ENCODE peak calls at places on chromosomes 7 and 10, in ten cellular contexts. M, K, P, U, R, C, Z, A, X and I are unnamed samples.

GRCh38 chr10:78263521-78263988 is 229.9 kb downstream of the RPS24 start:
- DNase-seq in C (no peak), X (no peak), A (no peak), P (no peak), Z (peak), K (no peak), M (no peak), U (peak), R (no peak), I (peak)

GRCh38 chr7:134101716-134102115 is 25.4 kb upstream of the LRGUK start:
- DNase-seq in X (no peak), U (no peak), K (no peak), R (peak), M (no peak), Z (no peak), C (no peak), A (no peak), P (no peak), I (no peak)

GRCh38 chr10:12068467-12069269 is at the start of gene DHTKD1:
- DNase-seq in Z (peak), A (peak), M (peak), X (peak), P (peak), R (peak), C (peak), K (peak), U (peak), I (peak)

GRCh38 chr7:124768525-124768924 is 2.9 kb upstream of the GPR37 start:
- DNase-seq in R (no peak), X (no peak), A (no peak), Z (no peak), C (no peak), U (no peak), P (no peak), K (no peak), M (no peak), I (no peak)

GRCh38 chr7:127332884-127333283 is 59.6 kb downstream of the ZNF800 start:
- DNase-seq in M (no peak), X (no peak), Z (no peak), A (no peak), R (no peak), P (no peak), U (no peak), C (no peak), K (no peak), I (no peak)

GRCh38 chr10:89946106-89946505 is 244.7 kb downstream of the KIF20B start:
- DNase-seq in A (no peak), Z (no peak), K (no peak), C (no peak), U (no peak), R (no peak), M (no peak), P (no peak), X (no peak), I (no peak)

GRCh38 chr7:1343551-1343950 is 110.9 kb downstream of the UNCX start:
- DNase-seq in X (no peak), P (no peak), A (no peak), R (no peak), K (no peak), M (no peak), Z (no peak), C (no peak), U (no peak), I (no peak)

GRCh38 chr10:17474595-17474994 is 20.2 kb upstream of the ST8SIA6 start:
- DNase-seq in R (no peak), Z (no peak), X (no peak), U (no peak), M (no peak), A (no peak), C (no peak), P (no peak), K (no peak), I (no peak)

GRCh38 chr7:112067205-112067604 is 139.0 kb downstream of the DOCK4 start:
- DNase-seq in R (no peak), Z (no peak), P (no peak), M (no peak), K (no peak), X (no peak), A (no peak), C (no peak), U (no peak), I (no peak)

GRCh38 chr10:66862687-66863290 is 63.0 kb upstream of the LRRTM3 start:
- DNase-seq in K (no peak), X (no peak), P (no peak), A (no peak), M (no peak), R (no peak), Z (no peak), U (no peak), C (no peak), I (no peak)

GRCh38 chr7:145398758-145399157 is 562.9 kb upstream of the TPK1 start:
- DNase-seq in U (no peak), A (no peak), R (no peak), C (no peak), Z (no peak), K (no peak), P (no peak), X (no peak), M (no peak), I (no peak)

GRCh38 chr7:151517601-151518104 is 2.0 kb downstream of the RHEB start:
- DNase-seq in P (no peak), C (no peak), M (no peak), R (no peak), A (no peak), K (no peak), U (peak), Z (no peak), X (no peak), I (no peak)

GRCh38 chr10:36324831-36325230 is 682.7 kb upstream of the FZD8 start:
- DNase-seq in A (no peak), Z (no peak), R (no peak), M (no peak), X (no peak), C (no peak), U (no peak), K (no peak), P (no peak), I (no peak)

GRCh38 chr7:37930226-37930948 is 9.9 kb downstream of the EPDR1 start:
- DNase-seq in P (no peak), A (no peak), Z (no peak), X (no peak), C (no peak), U (peak), R (no peak), M (no peak), K (no peak), I (no peak)

GRCh38 chr7:25119102-25119501 is 6.0 kb downstream of the CYCS start:
- DNase-seq in X (no peak), P (no peak), K (no peak), A (no peak), C (no peak), M (no peak), Z (no peak), R (no peak), U (no peak), I (no peak)

GRCh38 chr7:101089876-101090275 is 4.6 kb downstream of the TRIM56 start:
- DNase-seq in K (no peak), P (no peak), M (no peak), C (no peak), X (no peak), Z (no peak), R (no peak), U (no peak), A (no peak), I (no peak)

GRCh38 chr10:78045237-78045636 is 11.6 kb downstream of the RPS24 start:
- DNase-seq in K (no peak), U (no peak), Z (no peak), A (peak), C (no peak), M (no peak), X (no peak), R (no peak), P (peak), I (no peak)

GRCh38 chr7:129454249-129454551 is 20.0 kb downstream of the STRIP2 start:
- DNase-seq in K (no peak), M (no peak), P (no peak), A (no peak), Z (no peak), R (no peak), X (no peak), U (no peak), C (no peak), I (peak)

GRCh38 chr7:1281068-1281467 is 48.4 kb downstream of the UNCX start:
- DNase-seq in X (no peak), R (no peak), U (no peak), P (no peak), C (no peak), Z (no peak), K (no peak), M (no peak), A (no peak), I (no peak)

GRCh38 chr7:31372538-31372937 is 32.0 kb upstream of the NEUROD6 start:
- DNase-seq in A (no peak), P (no peak), X (no peak), C (no peak), R (no peak), K (no peak), Z (no peak), M (no peak), U (no peak), I (no peak)

GRCh38 chr10:36886303-36886891 is 239.0 kb upstream of the ANKRD30A start:
- DNase-seq in K (no peak), C (no peak), M (no peak), P (no peak), R (no peak), Z (no peak), X (no peak), U (no peak), A (no peak), I (no peak)

GRCh38 chr7:155438778-155439177 is 19.2 kb upstream of the EN2 start:
- DNase-seq in K (no peak), P (no peak), Z (no peak), R (no peak), X (no peak), U (no peak), M (no peak), A (no peak), C (no peak), I (no peak)

GRCh38 chr7:129828989-129829676 is 123.6 kb downstream of the UBE2H start:
- DNase-seq in P (no peak), A (no peak), K (no peak), U (peak), C (no peak), Z (no peak), M (no peak), X (no peak), R (no peak), I (no peak)

GRCh38 chr7:129363-130221 is 62.8 kb upstream of the FAM20C start:
- DNase-seq in A (no peak), Z (peak), X (no peak), P (no peak), K (no peak), M (no peak), R (no peak), U (peak), C (no peak), I (no peak)

GRCh38 chr7:142345817-142346216 is 88.0 kb upstream of the PRSS58 start:
- DNase-seq in Z (no peak), P (no peak), K (no peak), X (no peak), M (no peak), C (no peak), R (peak), U (no peak), A (no peak), I (no peak)

GRCh38 chr10:121910673-121911420 is 17.0 kb downstream of the ATE1 start:
- DNase-seq in C (no peak), U (peak), R (no peak), Z (peak), M (no peak), P (no peak), X (no peak), K (no peak), A (no peak), I (no peak)